ENCODE peak calls at places on chromosomes 16 and 17, in ten cellular contexts. P is sigmoid colon, Q is heart left ventricle, I is transverse colon, H is IMR-90, E is GM12878, B is HepG2, O is tibial nerve, D is HCT116, S is A549. W is an unnamed sample. For H3K9me3, the result is how much of the 10 kb centered on the place peaks cover.

GRCh38 chr17:28201315-28201714 is 117.7 kb upstream of the TMEM97 start:
- DNase-seq in P (no peak), Q (no peak), I (no peak), H (no peak), E (no peak), B (no peak), O (no peak), D (no peak), S (no peak), W (no peak)

GRCh38 chr16:83953796-83954576 is 946 bp downstream of the OSGIN1 start:
- DNase-seq in P (no peak), Q (no peak), I (no peak), H (peak), E (no peak), B (peak), O (no peak), D (peak), S (peak), W (peak)

GRCh38 chr16:2964416-2965223 is 545 bp downstream of the KREMEN2 start:
- DNase-seq in P (no peak), Q (no peak), I (peak), H (no peak), E (no peak), B (peak), O (no peak), D (peak), S (peak), W (peak)

GRCh38 chr16:11711662-11712061 is 31.0 kb downstream of the TXNDC11 start:
- DNase-seq in P (no peak), Q (no peak), I (no peak), H (no peak), E (no peak), B (no peak), O (no peak), D (no peak), S (no peak), W (no peak)

GRCh38 chr16:48434653-48435318 is 49.6 kb upstream of the SIAH1 start:
- DNase-seq in P (no peak), Q (peak), I (no peak), H (peak), E (no peak), B (no peak), O (no peak), D (no peak), S (peak), W (no peak)

GRCh38 chr17:1486802-1487695 is 5.4 kb downstream of the MYO1C start:
- DNase-seq in P (peak), Q (peak), I (peak), H (no peak), E (peak), B (no peak), O (peak), D (peak), S (peak), W (peak)

GRCh38 chr17:37089998-37090397 is 141.2 kb downstream of the AATF start:
- DNase-seq in P (no peak), Q (no peak), I (no peak), H (no peak), E (peak), B (no peak), O (no peak), D (no peak), S (no peak), W (no peak)

GRCh38 chr17:44086364-44087311 is 16.1 kb downstream of the G6PC3 start:
- DNase-seq in P (peak), Q (no peak), I (no peak), H (peak), E (no peak), B (peak), O (no peak), D (peak), S (peak), W (peak)

GRCh38 chr16:84593825-84594724 is 23.8 kb downstream of the COTL1 start:
- DNase-seq in P (no peak), Q (no peak), I (peak), H (no peak), E (peak), B (peak), O (no peak), D (no peak), S (no peak), W (peak)

GRCh38 chr17:39508987-39509386 is 47.7 kb downstream of the CDK12 start:
- DNase-seq in P (no peak), Q (no peak), I (no peak), H (no peak), E (no peak), B (no peak), O (no peak), D (no peak), S (no peak), W (no peak)

GRCh38 chr16:81455720-81456494 is 11.3 kb downstream of the CMIP start:
- DNase-seq in P (no peak), Q (no peak), I (no peak), H (no peak), E (no peak), B (no peak), O (no peak), D (no peak), S (no peak), W (no peak)

GRCh38 chr16:72203401-72203800 is 31.4 kb upstream of the PMFBP1 start:
- DNase-seq in P (no peak), Q (peak), I (peak), H (peak), E (peak), B (no peak), O (no peak), D (no peak), S (no peak), W (peak)

GRCh38 chr16:49932943-49933342 is 77.0 kb upstream of the ZNF423 start:
- DNase-seq in P (peak), Q (peak), I (no peak), H (peak), E (no peak), B (no peak), O (no peak), D (no peak), S (no peak), W (peak)

GRCh38 chr16:86823125-86823524 is 244.8 kb downstream of the FOXL1 start:
- DNase-seq in P (no peak), Q (no peak), I (no peak), H (no peak), E (no peak), B (no peak), O (no peak), D (no peak), S (no peak), W (no peak)
- TF ChIP-seq CTCF in P (no peak), Q (no peak), I (no peak), H (no peak), E (no peak), B (no peak), O (no peak), D (no peak), S (no peak), W (no peak)

GRCh38 chr17:59493867-59494266 is 71.5 kb upstream of the DHX40 start:
- DNase-seq in P (no peak), Q (no peak), I (no peak), H (no peak), E (no peak), B (no peak), O (no peak), D (no peak), S (peak), W (no peak)

GRCh38 chr17:59488805-59489204 is 76.6 kb upstream of the DHX40 start:
- DNase-seq in P (no peak), Q (no peak), I (no peak), H (no peak), E (no peak), B (no peak), O (no peak), D (no peak), S (no peak), W (no peak)

GRCh38 chr17:59492091-59492451 is 73.3 kb upstream of the DHX40 start:
- DNase-seq in P (no peak), Q (no peak), I (no peak), H (no peak), E (no peak), B (no peak), O (no peak), D (no peak), S (no peak), W (no peak)

GRCh38 chr17:59490259-59490658 is 75.2 kb upstream of the DHX40 start:
- DNase-seq in P (no peak), Q (no peak), I (no peak), H (peak), E (no peak), B (no peak), O (no peak), D (no peak), S (no peak), W (no peak)

DNA sequence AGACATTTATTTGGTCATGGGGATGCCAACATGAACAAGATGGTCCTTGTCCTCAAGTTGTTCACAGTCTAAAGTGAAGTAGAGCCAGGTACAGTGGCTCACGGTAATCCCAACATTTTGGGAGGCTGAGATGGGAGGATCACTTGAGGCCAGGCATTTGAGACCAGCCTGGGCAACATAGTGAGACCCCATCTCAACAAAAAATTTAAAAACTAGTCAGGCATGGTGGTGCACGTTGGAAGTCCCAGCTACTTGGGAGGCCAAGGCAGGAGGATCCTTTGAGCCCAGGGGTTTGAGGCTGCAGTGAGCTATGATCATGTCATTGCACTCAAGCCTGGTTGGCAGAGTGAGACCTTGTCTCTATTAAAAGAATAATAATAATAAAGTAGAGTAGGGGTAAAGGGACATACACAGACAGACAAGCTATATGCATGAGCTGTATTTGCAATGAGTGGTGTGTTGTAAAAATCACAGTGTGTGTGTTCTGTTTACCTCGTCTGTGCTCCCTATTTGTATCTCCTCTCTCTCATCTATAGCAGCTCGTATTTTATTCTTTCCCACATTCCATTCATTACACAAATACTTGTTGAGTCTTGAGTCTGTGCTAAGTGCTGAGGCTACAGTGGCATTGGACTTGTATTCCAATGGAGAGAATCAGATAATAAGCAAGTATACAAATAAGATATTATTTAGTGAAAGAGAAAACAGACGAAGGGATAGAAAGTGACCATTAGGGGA is 73.9 kb upstream of the DHX40 start:
- DNase-seq in P (no peak), Q (no peak), I (no peak), H (no peak), E (no peak), B (no peak), O (no peak), D (no peak), S (no peak), W (no peak)
- TF ChIP-seq POLR2A in P (no peak), Q (no peak), I (no peak), H (no peak), E (no peak), B (no peak), O (no peak), D (no peak), S (no peak), W (no peak)

DNA sequence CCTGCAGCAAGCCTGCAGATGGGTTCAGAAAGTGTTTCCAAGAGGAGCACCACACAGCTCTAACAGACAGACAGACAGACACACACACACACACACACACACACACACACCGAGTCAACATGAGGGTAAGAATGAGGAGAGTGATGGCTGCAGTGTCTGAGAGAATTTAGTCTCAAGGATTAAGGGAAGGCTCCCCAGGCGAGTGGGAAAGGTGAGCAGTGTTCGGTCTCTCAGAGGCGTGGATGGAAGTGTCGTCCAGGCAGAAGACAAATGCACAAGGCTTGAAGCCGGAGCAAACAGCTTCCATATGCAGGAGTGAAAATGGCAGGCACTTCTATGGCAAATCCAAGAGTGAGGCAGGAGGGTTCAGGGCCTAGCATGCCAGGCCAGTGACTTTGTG is 770.1 kb downstream of the KCNJ18 start:
- DNase-seq in P (no peak), Q (no peak), I (no peak), H (no peak), E (no peak), B (no peak), O (no peak), D (no peak), S (no peak), W (no peak)
- H3K9me3 ChIP-seq in P (under half), Q (under half), I (under half), H (under half), E (under half), B (under half), O (under half), D (under half), S (under half), W (under half)

GRCh38 chr17:18857864-18858566 is at the start of gene PRPSAP2:
- DNase-seq in P (peak), Q (peak), I (peak), H (peak), E (peak), B (peak), O (peak), D (peak), S (peak), W (peak)

GRCh38 chr17:18862011-18862410 is 4.1 kb downstream of the PRPSAP2 start:
- DNase-seq in P (no peak), Q (no peak), I (no peak), H (no peak), E (no peak), B (no peak), O (no peak), D (no peak), S (no peak), W (no peak)

GRCh38 chr17:18858567-18859245 is 775 bp downstream of the PRPSAP2 start:
- DNase-seq in P (no peak), Q (no peak), I (no peak), H (no peak), E (no peak), B (no peak), O (no peak), D (no peak), S (no peak), W (no peak)

GRCh38 chr17:18860161-18860972 is 2.4 kb downstream of the PRPSAP2 start:
- DNase-seq in P (no peak), Q (no peak), I (no peak), H (peak), E (peak), B (no peak), O (no peak), D (no peak), S (no peak), W (no peak)

GRCh38 chr17:18859256-18859655 is 1.3 kb downstream of the PRPSAP2 start:
- DNase-seq in P (no peak), Q (no peak), I (no peak), H (peak), E (no peak), B (peak), O (no peak), D (no peak), S (no peak), W (no peak)
- TF ChIP-seq CTCF in P (no peak), Q (no peak), I (no peak), H (no peak), E (no peak), B (no peak), O (no peak), D (no peak), S (no peak), W (no peak)

GRCh38 chr17:78762007-78762406 is 20.1 kb downstream of the CYTH1 start:
- DNase-seq in P (no peak), Q (no peak), I (no peak), H (peak), E (no peak), B (no peak), O (no peak), D (no peak), S (no peak), W (no peak)

GRCh38 chr17:78766225-78766624 is 15.8 kb downstream of the CYTH1 start:
- DNase-seq in P (no peak), Q (no peak), I (no peak), H (no peak), E (no peak), B (no peak), O (no peak), D (no peak), S (no peak), W (no peak)

GRCh38 chr17:78765821-78766220 is 16.3 kb downstream of the CYTH1 start:
- DNase-seq in P (no peak), Q (no peak), I (no peak), H (no peak), E (no peak), B (no peak), O (no peak), D (no peak), S (no peak), W (no peak)

GRCh38 chr17:78764871-78765270 is 17.2 kb downstream of the CYTH1 start:
- DNase-seq in P (no peak), Q (no peak), I (no peak), H (no peak), E (no peak), B (no peak), O (no peak), D (no peak), S (no peak), W (no peak)

GRCh38 chr17:78763561-78763960 is 18.5 kb downstream of the CYTH1 start:
- DNase-seq in P (no peak), Q (no peak), I (no peak), H (peak), E (no peak), B (no peak), O (no peak), D (no peak), S (no peak), W (no peak)
- TF ChIP-seq POLR2A in P (no peak), Q (no peak), I (no peak), H (no peak), E (no peak), B (no peak), O (no peak), D (no peak), S (no peak), W (no peak)

DNA sequence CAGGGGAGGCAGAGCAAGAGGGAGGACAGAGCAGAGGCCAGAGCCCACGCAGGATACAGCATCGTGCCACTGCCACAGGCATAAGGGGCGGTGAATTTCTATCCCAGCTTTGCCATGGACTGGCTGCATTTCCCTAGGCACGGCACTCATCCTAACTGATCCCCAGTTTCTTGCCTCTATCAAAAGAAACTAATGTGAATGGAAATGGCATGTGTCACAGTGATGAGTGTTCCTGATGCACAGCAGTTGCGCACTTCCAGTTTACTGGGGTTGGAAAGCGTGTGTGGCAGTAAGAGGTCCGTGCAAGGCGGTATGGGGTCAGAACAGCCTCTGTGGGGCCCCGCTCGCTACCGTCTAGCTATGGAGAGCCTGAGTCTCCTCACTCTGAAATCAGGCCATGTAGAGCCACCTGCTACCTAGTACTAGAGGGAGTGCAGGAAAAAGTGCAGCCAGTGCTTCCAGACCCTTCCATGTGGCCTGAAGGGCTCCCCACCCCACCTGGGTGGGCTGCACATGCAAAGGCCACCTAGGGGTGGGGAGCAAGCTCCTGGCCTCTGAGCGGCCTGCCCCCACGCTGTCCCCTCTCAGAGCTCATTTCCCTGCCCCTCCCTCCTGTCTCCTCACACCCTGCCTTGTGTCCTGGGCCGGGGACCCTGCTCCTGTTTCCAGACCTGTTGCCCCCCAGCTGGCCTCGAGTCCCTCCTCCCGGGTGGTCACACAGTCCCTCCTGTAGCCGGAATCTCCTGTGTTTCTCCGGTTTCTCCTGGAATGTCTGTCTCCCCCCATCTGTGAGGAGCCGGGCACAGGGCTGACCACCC is 5.0 kb upstream of the KCNJ18 start:
- DNase-seq in P (no peak), Q (no peak), I (no peak), H (no peak), E (no peak), B (no peak), O (no peak), D (no peak), S (no peak), W (no peak)
- H3K9me3 ChIP-seq in P (under half), Q (under half), I (under half), H (under half), E (under half), B (under half), O (under half), D (under half), S (under half), W (under half)

DNA sequence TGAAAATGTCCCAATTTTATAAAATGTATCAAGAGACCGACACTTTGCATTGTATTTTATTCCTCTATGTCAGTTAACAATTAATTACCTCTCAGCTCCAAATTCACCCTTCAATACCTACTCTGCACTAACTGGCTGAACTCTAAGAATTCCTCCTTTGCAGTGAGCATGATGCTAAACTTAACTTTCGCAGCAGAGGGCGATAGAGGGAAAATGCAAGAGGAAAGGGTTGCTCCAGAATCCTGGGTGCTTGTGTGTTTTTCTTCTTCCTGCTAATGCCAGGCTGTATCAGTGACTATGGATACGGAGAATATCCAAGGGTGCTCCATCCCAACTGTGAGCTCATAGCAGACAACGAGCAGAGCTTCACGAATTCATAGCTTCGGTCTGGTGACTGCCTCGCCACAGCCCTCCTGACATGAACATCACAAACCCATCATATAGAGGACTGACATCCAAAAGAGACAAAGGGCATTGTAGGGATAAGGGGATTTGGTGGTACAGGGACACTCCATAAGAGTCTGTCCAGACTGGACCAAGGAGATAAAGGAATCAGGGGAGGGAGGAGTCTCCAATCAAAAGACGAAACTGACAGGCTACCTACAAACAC is 172.9 kb downstream of the STX8 start:
- DNase-seq in P (no peak), Q (no peak), I (peak), H (peak), E (no peak), B (peak), O (no peak), D (peak), S (peak), W (peak)
- TF ChIP-seq CTCF in P (peak), Q (no peak), I (peak), H (peak), E (peak), B (peak), O (no peak), D (peak), S (peak), W (peak)

GRCh38 chr17:18016426-18016825 is 22.5 kb downstream of the ATPAF2 start:
- DNase-seq in P (no peak), Q (no peak), I (no peak), H (no peak), E (no peak), B (no peak), O (no peak), D (no peak), S (no peak), W (no peak)
- TF ChIP-seq POLR2A in P (no peak), Q (no peak), I (no peak), H (no peak), E (no peak), B (no peak), O (no peak), D (no peak), S (no peak), W (no peak)

GRCh38 chr16:31754998-31755615 is 118.5 kb upstream of the ZNF267 start:
- DNase-seq in P (no peak), Q (no peak), I (no peak), H (no peak), E (no peak), B (no peak), O (no peak), D (no peak), S (peak), W (no peak)
- H3K9me3 ChIP-seq in P (half or more), Q (half or more), I (half or more), H (half or more), E (under half), B (half or more), O (under half), D (half or more), S (half or more), W (under half)